ENCODE peak calls at places on chromosomes 4 and X, in four cellular contexts. One of them, this sample, is unnamed.

GRCh38 chr4:150477869-150478268 is 104.1 kb upstream of the MAB21L2 start:
- DNase-seq in HepG2: no peak
- DNase-seq in K562: no peak
- DNase-seq in WTC11: no peak
- DNase-seq in this sample: no peak

GRCh38 chr4:123547818-123548200 is 151.2 kb downstream of the SPRY1 start:
- DNase-seq in HepG2: no peak
- DNase-seq in K562: no peak
- DNase-seq in WTC11: no peak
- DNase-seq in this sample: no peak

GRCh38 chr4:110508827-110509446 is 33.0 kb downstream of the ENPEP start:
- DNase-seq in HepG2: no peak
- DNase-seq in WTC11: no peak
- DNase-seq in K562: peak
- DNase-seq in this sample: peak

GRCh38 chr4:145829629-145830395 is 108.8 kb downstream of the ZNF827 start:
- DNase-seq in WTC11: no peak
- DNase-seq in K562: no peak
- DNase-seq in HepG2: no peak
- DNase-seq in this sample: no peak

GRCh38 chr4:106258145-106259045 is 57.6 kb downstream of the TBCK start:
- DNase-seq in HepG2: peak
- DNase-seq in K562: no peak
- DNase-seq in WTC11: no peak
- DNase-seq in this sample: no peak

GRCh38 chr4:23903859-23904438 is 14.1 kb upstream of the PPARGC1A start:
- DNase-seq in K562: no peak
- DNase-seq in HepG2: no peak
- DNase-seq in WTC11: no peak
- DNase-seq in this sample: no peak

GRCh38 chr4:96713271-96713670 is 873.4 kb downstream of the PDHA2 start:
- DNase-seq in WTC11: no peak
- DNase-seq in HepG2: no peak
- DNase-seq in K562: no peak
- DNase-seq in this sample: no peak

GRCh38 chrX:17939724-17940123 is 78.6 kb upstream of the RAI2 start:
- DNase-seq in K562: no peak
- DNase-seq in WTC11: no peak
- DNase-seq in HepG2: no peak
- DNase-seq in this sample: no peak

GRCh38 chr4:71210831-71211230 is 128.0 kb upstream of the SLC4A4 start:
- DNase-seq in WTC11: no peak
- DNase-seq in HepG2: no peak
- DNase-seq in K562: no peak
- DNase-seq in this sample: no peak

GRCh38 chrX:46444011-46444410 is 101.2 kb downstream of the ZNF674 start:
- DNase-seq in WTC11: no peak
- DNase-seq in K562: peak
- DNase-seq in HepG2: peak
- DNase-seq in this sample: no peak

GRCh38 chr4:103400405-103400804 is 202.3 kb upstream of the CENPE start:
- DNase-seq in WTC11: no peak
- DNase-seq in K562: no peak
- DNase-seq in HepG2: peak
- DNase-seq in this sample: no peak

GRCh38 chr4:53227451-53227850 is 138.4 kb downstream of the SCFD2 start:
- DNase-seq in HepG2: no peak
- DNase-seq in WTC11: no peak
- DNase-seq in K562: no peak
- DNase-seq in this sample: no peak

GRCh38 chr4:85543832-85544231 is 68.9 kb downstream of the ARHGAP24 start:
- DNase-seq in K562: no peak
- DNase-seq in HepG2: no peak
- DNase-seq in WTC11: no peak
- DNase-seq in this sample: no peak

GRCh38 chr4:184403384-184403781 is 71.0 kb downstream of the IRF2 start:
- DNase-seq in WTC11: no peak
- DNase-seq in HepG2: no peak
- DNase-seq in K562: no peak
- DNase-seq in this sample: no peak

GRCh38 chr4:55437356-55437796 is 41.6 kb downstream of the TMEM165 start:
- DNase-seq in HepG2: peak
- DNase-seq in WTC11: no peak
- DNase-seq in K562: peak
- DNase-seq in this sample: no peak

GRCh38 chr4:99859618-99860017 is 34.6 kb downstream of the LAMTOR3 start:
- DNase-seq in K562: no peak
- DNase-seq in WTC11: no peak
- DNase-seq in HepG2: no peak
- DNase-seq in this sample: no peak

GRCh38 chrX:154603438-154604430 is 15.3 kb downstream of the CTAG1B start:
- DNase-seq in WTC11: no peak
- DNase-seq in K562: no peak
- DNase-seq in HepG2: no peak
- DNase-seq in this sample: peak

GRCh38 chrX:57282568-57282967 is 3.9 kb upstream of the FAAH2 start:
- DNase-seq in HepG2: no peak
- DNase-seq in K562: peak
- DNase-seq in WTC11: no peak
- DNase-seq in this sample: no peak

GRCh38 chrX:17680732-17681413 is 56.4 kb upstream of the SCML1 start:
- DNase-seq in WTC11: no peak
- DNase-seq in K562: no peak
- DNase-seq in HepG2: no peak
- DNase-seq in this sample: no peak

GRCh38 chr4:176883108-176883550 is 90.4 kb upstream of the VEGFC start:
- DNase-seq in HepG2: no peak
- DNase-seq in WTC11: no peak
- DNase-seq in K562: no peak
- DNase-seq in this sample: no peak

GRCh38 chr4:74933562-74934015 is 673 bp downstream of the PARM1 start:
- DNase-seq in WTC11: no peak
- DNase-seq in HepG2: no peak
- DNase-seq in K562: no peak
- DNase-seq in this sample: peak

GRCh38 chr4:140052050-140052449 is 101.9 kb downstream of the MAML3 start:
- DNase-seq in HepG2: peak
- DNase-seq in K562: peak
- DNase-seq in WTC11: peak
- DNase-seq in this sample: peak

GRCh38 chrX:29699214-29699613 is 516.1 kb upstream of the MAGEB2 start:
- DNase-seq in K562: no peak
- DNase-seq in HepG2: no peak
- DNase-seq in WTC11: no peak
- DNase-seq in this sample: no peak

GRCh38 chr4:145909331-145909730 is 29.3 kb downstream of the ZNF827 start:
- DNase-seq in WTC11: peak
- DNase-seq in K562: peak
- DNase-seq in HepG2: no peak
- DNase-seq in this sample: peak

GRCh38 chr4:1469596-1470392 is 63.6 kb upstream of the NKX1-1 start:
- DNase-seq in WTC11: peak
- DNase-seq in K562: no peak
- DNase-seq in HepG2: no peak
- DNase-seq in this sample: no peak

GRCh38 chr4:15318621-15319348 is 109.0 kb upstream of the C1QTNF7 start:
- DNase-seq in HepG2: no peak
- DNase-seq in K562: no peak
- DNase-seq in WTC11: no peak
- DNase-seq in this sample: no peak

GRCh38 chr4:153427363-153428071 is 38.6 kb upstream of the TMEM131L start:
- DNase-seq in HepG2: no peak
- DNase-seq in WTC11: no peak
- DNase-seq in K562: no peak
- DNase-seq in this sample: no peak

GRCh38 chr4:4410271-4410670 is 23.4 kb downstream of the NSG1 start:
- DNase-seq in K562: no peak
- DNase-seq in WTC11: no peak
- DNase-seq in HepG2: no peak
- DNase-seq in this sample: no peak

GRCh38 chrX:16312761-16313623 is 145.7 kb downstream of the MAGEB17 start:
- DNase-seq in HepG2: no peak
- DNase-seq in K562: no peak
- DNase-seq in WTC11: peak
- DNase-seq in this sample: no peak

GRCh38 chr4:38782452-38783108 is at the start of gene TLR10:
- DNase-seq in K562: peak
- DNase-seq in HepG2: peak
- DNase-seq in WTC11: peak
- DNase-seq in this sample: peak
- TF ChIP-seq ELF4 in K562: no peak
- TF ChIP-seq ELF4 in HepG2: no peak
- TF ChIP-seq ELF4 in WTC11: no peak
- TF ChIP-seq ELF4 in this sample: no peak

GRCh38 chrX:109614951-109615350 is 10.0 kb downstream of the KCNE5 start:
- DNase-seq in HepG2: no peak
- DNase-seq in WTC11: no peak
- DNase-seq in K562: no peak
- DNase-seq in this sample: no peak
- TF ChIP-seq ELF4 in HepG2: no peak
- TF ChIP-seq ELF4 in WTC11: no peak
- TF ChIP-seq ELF4 in K562: no peak
- TF ChIP-seq ELF4 in this sample: no peak

GRCh38 chrX:110791206-110791605 is 4.4 kb downstream of the CHRDL1 start:
- DNase-seq in HepG2: no peak
- DNase-seq in K562: no peak
- DNase-seq in WTC11: no peak
- DNase-seq in this sample: no peak

GRCh38 chrX:110794601-110795000 is 1.0 kb downstream of the CHRDL1 start:
- DNase-seq in HepG2: no peak
- DNase-seq in WTC11: no peak
- DNase-seq in K562: no peak
- DNase-seq in this sample: no peak

GRCh38 chrX:110795645-110796510 is at the start of gene CHRDL1:
- DNase-seq in WTC11: peak
- DNase-seq in K562: no peak
- DNase-seq in HepG2: no peak
- DNase-seq in this sample: peak
- TF ChIP-seq ELF4 in WTC11: no peak
- TF ChIP-seq ELF4 in K562: no peak
- TF ChIP-seq ELF4 in HepG2: no peak
- TF ChIP-seq ELF4 in this sample: no peak

GRCh38 chrX:7316280-7316679 is 168.3 kb upstream of the PUDP start:
- DNase-seq in HepG2: no peak
- DNase-seq in K562: no peak
- DNase-seq in WTC11: no peak
- DNase-seq in this sample: no peak

GRCh38 chrX:7314425-7314824 is 166.5 kb upstream of the PUDP start:
- DNase-seq in K562: no peak
- DNase-seq in WTC11: no peak
- DNase-seq in HepG2: no peak
- DNase-seq in this sample: no peak

GRCh38 chrX:7318661-7319060 is 170.7 kb upstream of the PUDP start:
- DNase-seq in WTC11: peak
- DNase-seq in K562: no peak
- DNase-seq in HepG2: no peak
- DNase-seq in this sample: no peak

GRCh38 chrX:7318246-7318645 is 170.3 kb upstream of the PUDP start:
- DNase-seq in WTC11: no peak
- DNase-seq in HepG2: no peak
- DNase-seq in K562: no peak
- DNase-seq in this sample: no peak

DNA sequence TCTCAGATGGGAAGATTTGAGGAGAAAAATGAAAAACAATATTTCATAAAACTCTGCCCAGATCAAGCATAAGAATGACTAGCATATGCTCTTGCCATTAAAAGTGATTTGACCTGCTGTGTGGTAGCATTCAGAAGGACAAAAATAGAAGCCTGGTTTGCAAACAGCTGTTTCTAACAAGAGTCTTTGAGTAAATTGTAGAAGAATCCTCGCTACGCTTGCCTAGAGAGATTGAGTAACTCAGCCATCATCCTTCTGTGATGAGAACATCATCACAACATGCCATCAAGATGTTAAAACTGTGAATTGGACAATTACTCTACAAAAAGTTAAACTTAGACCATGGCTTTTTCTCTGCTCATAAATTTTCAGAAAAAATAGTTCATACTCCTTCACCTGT is 168.9 kb upstream of the PUDP start:
- DNase-seq in WTC11: no peak
- DNase-seq in HepG2: no peak
- DNase-seq in K562: no peak
- DNase-seq in this sample: no peak
- TF ChIP-seq ELF4 in WTC11: no peak
- TF ChIP-seq ELF4 in HepG2: no peak
- TF ChIP-seq ELF4 in K562: no peak
- TF ChIP-seq ELF4 in this sample: no peak

GRCh38 chr4:142236268-142236667 is 599.9 kb downstream of the IL15 start:
- DNase-seq in K562: no peak
- DNase-seq in HepG2: no peak
- DNase-seq in WTC11: no peak
- DNase-seq in this sample: no peak
- TF ChIP-seq ELF4 in K562: no peak
- TF ChIP-seq ELF4 in HepG2: no peak
- TF ChIP-seq ELF4 in WTC11: no peak
- TF ChIP-seq ELF4 in this sample: no peak